ENCODE peak calls at places on chromosomes 7 and 10, in five cellular contexts. V, D, Y, X and P are unnamed samples.

GRCh38 chr7:117375380-117375779 is 51.9 kb downstream of the ASZ1 start:
- DNase-seq in V (no peak), D (no peak), Y (no peak), X (no peak), P (no peak)

GRCh38 chr7:158101821-158102450 is 485.7 kb downstream of the PTPRN2 start:
- DNase-seq in V (no peak), D (no peak), Y (no peak), X (no peak), P (no peak)

GRCh38 chr7:95986136-95986535 is 213.8 kb downstream of the DYNC1I1 start:
- DNase-seq in V (no peak), D (no peak), Y (no peak), X (no peak), P (no peak)

GRCh38 chr10:70715853-70716795 is 43.8 kb downstream of the ADAMTS14 start:
- DNase-seq in V (no peak), D (peak), Y (no peak), X (no peak), P (no peak)

GRCh38 chr7:123748171-123748733 is 551 bp downstream of the WASL start:
- DNase-seq in V (peak), D (no peak), Y (peak), X (peak), P (peak)

GRCh38 chr7:139914306-139914747 is 85.3 kb downstream of the TBXAS1 start:
- DNase-seq in V (no peak), D (no peak), Y (no peak), X (no peak), P (no peak)

GRCh38 chr7:93943816-93944540 is 22.4 kb downstream of the GNG11 start:
- DNase-seq in V (no peak), D (no peak), Y (no peak), X (no peak), P (no peak)

GRCh38 chr7:23247101-23247601 is 576 bp downstream of the GPNMB start:
- DNase-seq in V (no peak), D (no peak), Y (no peak), X (no peak), P (no peak)

GRCh38 chr7:123570390-123571182 is 13.0 kb upstream of the NDUFA5 start:
- DNase-seq in V (no peak), D (no peak), Y (no peak), X (no peak), P (no peak)

GRCh38 chr7:55026867-55027490 is 8.2 kb downstream of the EGFR start:
- DNase-seq in V (no peak), D (no peak), Y (no peak), X (no peak), P (no peak)

GRCh38 chr7:102469972-102470825 is 5.4 kb downstream of the LRWD1 start:
- DNase-seq in V (peak), D (no peak), Y (peak), X (no peak), P (peak)

GRCh38 chr7:157831901-157832810 is 495.4 kb downstream of the DNAJB6 start:
- DNase-seq in V (no peak), D (no peak), Y (no peak), X (no peak), P (no peak)

GRCh38 chr10:3747248-3747960 is 37.6 kb downstream of the KLF6 start:
- DNase-seq in V (no peak), D (no peak), Y (peak), X (no peak), P (no peak)

GRCh38 chr7:157429001-157429679 is 92.3 kb downstream of the DNAJB6 start:
- DNase-seq in V (peak), D (no peak), Y (peak), X (no peak), P (peak)

GRCh38 chr7:2604608-2605174 is 27.1 kb upstream of the TTYH3 start:
- DNase-seq in V (no peak), D (no peak), Y (peak), X (peak), P (no peak)

GRCh38 chr7:88801046-88801445 is 5.5 kb upstream of the TEX47 start:
- DNase-seq in V (no peak), D (no peak), Y (no peak), X (no peak), P (no peak)

GRCh38 chr10:106566871-106567270 is 597.6 kb downstream of the SORCS1 start:
- DNase-seq in V (no peak), D (no peak), Y (no peak), X (no peak), P (no peak)

GRCh38 chr10:52879651-52880050 is 107.1 kb upstream of the MBL2 start:
- DNase-seq in V (no peak), D (no peak), Y (no peak), X (no peak), P (no peak)

GRCh38 chr7:2596636-2597635 is 34.9 kb upstream of the TTYH3 start:
- DNase-seq in V (no peak), D (no peak), Y (peak), X (no peak), P (no peak)